ENCODE peak calls at places on chromosomes 13 and 19, in four cellular contexts. C is HepG2, W is IMR-90, E is GM12878. B is an unnamed sample.

GRCh38 chr19:39413903-39414608 is 1.6 kb downstream of the PLEKHG2 start:
- DNase-seq in W (peak), E (no peak), C (peak), B (peak)

GRCh38 chr13:77429320-77430142 is 102.6 kb upstream of the MYCBP2 start:
- DNase-seq in E (peak), C (no peak), W (no peak), B (no peak)

GRCh38 chr19:10809693-10810285 is 26.2 kb downstream of the TMED1 start:
- DNase-seq in E (no peak), C (no peak), W (no peak), B (no peak)

GRCh38 chr13:95556981-95557380 is 4.5 kb downstream of the CLDN10 start:
- DNase-seq in W (no peak), C (no peak), E (no peak), B (no peak)

GRCh38 chr13:105048685-105049084 is 1486.8 kb downstream of the EFNB2 start:
- DNase-seq in W (no peak), E (peak), C (no peak), B (no peak)

GRCh38 chr19:55044771-55045716 is 7.0 kb upstream of the GP6 start:
- DNase-seq in E (no peak), W (no peak), C (no peak), B (no peak)

GRCh38 chr19:5045015-5045414 is 76.1 kb downstream of the KDM4B start:
- DNase-seq in E (no peak), C (no peak), W (no peak), B (no peak)

GRCh38 chr19:35011091-35011689 is 11.1 kb downstream of the GRAMD1A start:
- DNase-seq in E (no peak), W (no peak), C (no peak), B (no peak)

GRCh38 chr13:30792257-30793000 is 57.1 kb downstream of the ALOX5AP start:
- DNase-seq in E (no peak), W (peak), C (peak), B (peak)

GRCh38 chr19:41700381-41701195 is 7.8 kb upstream of the CEACAM5 start:
- DNase-seq in C (no peak), W (no peak), E (no peak), B (no peak)

GRCh38 chr19:54517483-54517882 is 14.9 kb downstream of the LAIR2 start:
- DNase-seq in C (peak), E (no peak), W (peak), B (no peak)

GRCh38 chr19:13884726-13885591 is 8.0 kb downstream of the NANOS3 start:
- DNase-seq in W (no peak), C (no peak), E (no peak), B (peak)

GRCh38 chr13:99103536-99103935 is 97.1 kb upstream of the UBAC2 start:
- DNase-seq in E (no peak), W (no peak), C (no peak), B (peak)

GRCh38 chr19:3350014-3350663 is 16.2 kb upstream of the NFIC start:
- DNase-seq in C (peak), W (peak), E (no peak), B (no peak)

GRCh38 chr13:79194272-79194671 is 211.8 kb downstream of the RBM26 start:
- DNase-seq in C (no peak), W (no peak), E (peak), B (no peak)

GRCh38 chr13:52738719-52739467 is 727 bp downstream of the CNMD start:
- DNase-seq in W (no peak), C (no peak), E (no peak), B (no peak)

GRCh38 chr19:7595466-7596133 is at the start of gene CAMSAP3:
- DNase-seq in C (peak), W (no peak), E (no peak), B (peak)

GRCh38 chr19:10086904-10087256 is 763 bp downstream of the SHFL start:
- DNase-seq in W (no peak), C (no peak), E (no peak), B (no peak)

GRCh38 chr19:30011051-30011578 is 69.1 kb downstream of the URI1 start:
- DNase-seq in C (no peak), E (no peak), W (no peak), B (no peak)

GRCh38 chr19:35718345-35719041 is 690 bp downstream of the KMT2B start:
- DNase-seq in E (no peak), C (no peak), W (no peak), B (peak)

GRCh38 chr13:27971236-27971645 is 2.1 kb upstream of the CDX2 start:
- DNase-seq in W (no peak), E (no peak), C (no peak), B (peak)

GRCh38 chr13:113547248-113547971 is 37.1 kb upstream of the TFDP1 start:
- DNase-seq in C (no peak), E (no peak), W (peak), B (no peak)

GRCh38 chr19:29836409-29836825 is 24.6 kb downstream of the CCNE1 start:
- DNase-seq in E (peak), W (no peak), C (no peak), B (no peak)

GRCh38 chr19:1084024-1084868 is 10.9 kb downstream of the POLR2E start:
- DNase-seq in W (no peak), C (no peak), E (no peak), B (no peak)

GRCh38 chr19:1080360-1081161 is 13.6 kb downstream of the ARHGAP45 start:
- DNase-seq in C (no peak), W (no peak), E (no peak), B (no peak)

GRCh38 chr19:1082928-1083816 is 12.0 kb downstream of the POLR2E start:
- DNase-seq in C (no peak), E (no peak), W (no peak), B (no peak)

GRCh38 chr19:1081301-1082164 is 13.6 kb downstream of the POLR2E start:
- DNase-seq in W (no peak), E (no peak), C (no peak), B (no peak)

DNA sequence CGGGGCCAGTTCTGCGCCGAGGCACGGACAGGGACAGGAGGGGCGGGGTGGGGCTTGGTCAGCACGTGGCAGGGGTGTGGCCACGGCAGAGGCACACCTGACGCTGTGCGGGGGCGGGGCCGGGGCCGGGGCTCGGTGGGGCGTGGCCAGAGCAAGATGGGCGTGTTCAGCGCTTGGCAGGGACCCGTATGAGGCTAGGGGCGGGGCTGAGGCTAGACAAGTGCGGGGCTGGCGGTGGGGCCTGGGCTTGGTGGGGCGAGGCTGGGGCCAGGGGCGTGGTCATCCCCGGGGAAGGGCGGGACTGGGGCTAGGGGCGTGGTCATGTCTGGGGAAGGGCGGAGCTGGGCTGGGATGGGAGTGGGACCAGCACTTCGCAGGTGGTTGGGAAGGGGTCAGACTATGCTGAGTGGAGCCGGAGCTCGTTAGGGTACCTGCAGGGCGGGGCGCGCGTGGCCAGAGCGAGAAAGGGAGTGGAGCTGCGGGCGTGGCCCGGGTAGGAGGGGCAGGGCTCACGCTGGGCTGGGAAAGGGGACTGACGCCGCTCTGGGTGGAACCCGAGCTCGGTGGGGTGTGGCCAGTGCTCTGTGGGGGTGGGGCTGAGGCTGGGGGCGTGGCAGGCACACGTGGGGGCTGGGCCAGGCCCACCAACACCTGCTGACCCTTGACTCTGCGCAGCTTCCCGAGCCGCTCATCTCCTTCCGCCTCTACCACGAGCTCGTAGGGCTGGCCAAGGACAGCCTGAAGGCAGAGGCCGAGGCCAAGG is 12.8 kb downstream of the POLR2E start:
- DNase-seq in E (no peak), C (no peak), W (no peak), B (peak)
- H3K4me3 ChIP-seq in E (no peak), C (no peak), W (peak), B (peak)

GRCh38 chr13:51416107-51416506 is 36.7 kb downstream of the INTS6 start:
- DNase-seq in W (no peak), C (no peak), E (no peak), B (no peak)

GRCh38 chr13:51417716-51418115 is 35.1 kb downstream of the INTS6 start:
- DNase-seq in C (peak), W (no peak), E (no peak), B (no peak)

GRCh38 chr13:51412431-51412830 is 40.4 kb downstream of the INTS6 start:
- DNase-seq in C (no peak), E (no peak), W (no peak), B (no peak)
- TF ChIP-seq MXI1 in C (no peak), E (no peak), W (no peak), B (no peak)

GRCh38 chr19:48639483-48640375 is 2.5 kb upstream of the DBP start:
- DNase-seq in E (no peak), W (no peak), C (no peak), B (no peak)
- H3K4me3 ChIP-seq in E (no peak), W (no peak), C (no peak), B (no peak)

GRCh38 chr13:87884874-87885273 is 213.7 kb downstream of the SLITRK5 start:
- DNase-seq in E (no peak), C (no peak), W (peak), B (peak)
- TF ChIP-seq MXI1 in E (no peak), C (no peak), W (no peak), B (no peak)

GRCh38 chr13:49620170-49620621 is 8.1 kb upstream of the ARL11 start:
- DNase-seq in E (no peak), W (no peak), C (no peak), B (no peak)
- H3K4me3 ChIP-seq in E (peak), W (no peak), C (peak), B (no peak)

GRCh38 chr19:1503089-1503924 is 9.5 kb downstream of the ADAMTSL5 start:
- DNase-seq in C (no peak), W (peak), E (no peak), B (peak)
- TF ChIP-seq MXI1 in C (peak), W (no peak), E (peak), B (no peak)